ENCODE peak calls at places on chromosome 15, in seven cellular contexts. Z, R, U, J, I, B and L are unnamed samples.

GRCh38 chr15:89631902-89632264 is 23.4 kb downstream of the KIF7 start:
- DNase-seq in Z (no peak), R (no peak), U (no peak), J (no peak), I (no peak), B (no peak), L (no peak)

GRCh38 chr15:88658972-88659931 is 20.4 kb downstream of the ISG20 start:
- DNase-seq in Z (no peak), R (no peak), U (no peak), J (no peak), I (peak), B (no peak), L (no peak)

GRCh38 chr15:50137893-50138292 is 18.9 kb upstream of the ATP8B4 start:
- DNase-seq in Z (no peak), R (no peak), U (no peak), J (no peak), I (peak), B (no peak), L (no peak)

GRCh38 chr15:63019539-63020109 is 22.9 kb upstream of the TPM1 start:
- DNase-seq in Z (no peak), R (peak), U (no peak), J (no peak), I (peak), B (peak), L (no peak)

GRCh38 chr15:71708052-71708432 is 102.3 kb upstream of the NR2E3 start:
- DNase-seq in Z (no peak), R (no peak), U (no peak), J (no peak), I (peak), B (no peak), L (no peak)

GRCh38 chr15:46636220-46636619 is 1001.4 kb downstream of the SQOR start:
- DNase-seq in Z (no peak), R (no peak), U (no peak), J (no peak), I (peak), B (peak), L (no peak)

GRCh38 chr15:90883971-90884718 is at the start of gene FES:
- DNase-seq in Z (no peak), R (no peak), U (no peak), J (no peak), I (peak), B (no peak), L (no peak)

GRCh38 chr15:94028809-94029208 is 202.6 kb upstream of the MCTP2 start:
- DNase-seq in Z (no peak), R (no peak), U (no peak), J (no peak), I (no peak), B (no peak), L (no peak)

GRCh38 chr15:26729030-26729429 is 43.8 kb downstream of the GABRB3 start:
- DNase-seq in Z (no peak), R (no peak), U (no peak), J (no peak), I (no peak), B (no peak), L (no peak)

GRCh38 chr15:48782911-48783310 is 28.0 kb downstream of the CEP152 start:
- DNase-seq in Z (no peak), R (no peak), U (no peak), J (no peak), I (no peak), B (no peak), L (no peak)

GRCh38 chr15:71103102-71103676 is 12.1 kb upstream of the THSD4 start:
- DNase-seq in Z (peak), R (no peak), U (no peak), J (no peak), I (peak), B (peak), L (no peak)

GRCh38 chr15:92415639-92416297 is 22.1 kb downstream of the ST8SIA2 start:
- DNase-seq in Z (no peak), R (no peak), U (no peak), J (no peak), I (no peak), B (no peak), L (no peak)